ENCODE peak calls at places on chromosomes 4 and X, in eight cellular contexts. S is activated T-helper 1 cell treated with anti-CD3 and anti-CD28 coated beads, Interleukin-12 subunit alpha, Interleukin-12 subunit beta, Interleukin-2, Interleukin-4 antibody, amounts not matched to agents 30 ng/mL and 10 ng/mL and 1 ng/mL, durations not matched to agents 14 hours and 24 hours and 36 hours; W is stromal cell of bone marrow; R is NCI-H2171 treated with DMSO at 0.1 percent for 48 hours; L is ovary; P is kidney tubule cell; T is activated T-cell treated with anti-CD3 and anti-CD28 coated beads, Interleukin-2, amount 50 U/mL, for 72 hours; I is GM04504. F is an unnamed sample.

GRCh38 chrX:71636438-71637252 is 18.3 kb upstream of the CXCR3 start:
- DNase-seq in S (no peak), W (no peak), R (peak), L (no peak), P (no peak), T (no peak), I (no peak), F (peak)

GRCh38 chrX:113982766-113983165 is 601.1 kb upstream of the HTR2C start:
- DNase-seq in S (no peak), W (no peak), R (no peak), L (no peak), P (no peak), T (no peak), I (no peak), F (no peak)

GRCh38 chr4:26509681-26510333 is 19.5 kb upstream of the CCKAR start:
- DNase-seq in S (no peak), W (no peak), R (no peak), L (no peak), P (no peak), T (no peak), I (no peak), F (peak)

GRCh38 chrX:131305926-131306325 is 16.8 kb upstream of the IGSF1 start:
- DNase-seq in S (no peak), W (no peak), R (no peak), L (no peak), P (peak), T (no peak), I (no peak), F (no peak)

GRCh38 chr4:67151376-67152343 is 393.6 kb downstream of the CENPC start:
- DNase-seq in S (no peak), W (no peak), R (no peak), L (no peak), P (no peak), T (no peak), I (no peak), F (no peak)

GRCh38 chr4:24519649-24520048 is 64.7 kb downstream of the DHX15 start:
- DNase-seq in S (no peak), W (no peak), R (no peak), L (no peak), P (peak), T (no peak), I (no peak), F (no peak)

GRCh38 chrX:56797966-56798711 is 69.1 kb downstream of the NBDY start:
- DNase-seq in S (no peak), W (no peak), R (no peak), L (no peak), P (no peak), T (no peak), I (no peak), F (no peak)

GRCh38 chrX:120556251-120556650 is 4.5 kb downstream of the CUL4B start:
- DNase-seq in S (no peak), W (no peak), R (no peak), L (no peak), P (no peak), T (no peak), I (no peak), F (no peak)

GRCh38 chr4:47675810-47676209 is 162.1 kb downstream of the CORIN start:
- DNase-seq in S (no peak), W (no peak), R (no peak), L (no peak), P (no peak), T (no peak), I (no peak), F (no peak)

GRCh38 chrX:22246620-22247019 is 26.1 kb upstream of the CBLL2 start:
- DNase-seq in S (no peak), W (no peak), R (no peak), L (no peak), P (peak), T (no peak), I (no peak), F (no peak)

GRCh38 chrX:50704987-50705386 is 109.0 kb downstream of the SHROOM4 start:
- DNase-seq in S (no peak), W (peak), R (no peak), L (no peak), P (peak), T (no peak), I (no peak), F (no peak)

GRCh38 chr4:28229092-28229491 is 1368.5 kb downstream of the STIM2 start:
- DNase-seq in S (no peak), W (peak), R (no peak), L (no peak), P (no peak), T (no peak), I (peak), F (no peak)

GRCh38 chr4:159506801-159507517 is 404.1 kb downstream of the RAPGEF2 start:
- DNase-seq in S (no peak), W (no peak), R (no peak), L (no peak), P (no peak), T (no peak), I (no peak), F (no peak)

GRCh38 chr4:23373269-23373668 is 516.6 kb downstream of the PPARGC1A start:
- DNase-seq in S (no peak), W (no peak), R (no peak), L (no peak), P (peak), T (peak), I (no peak), F (peak)

GRCh38 chrX:145923376-145923775 is 105.7 kb downstream of the SLITRK2 start:
- DNase-seq in S (no peak), W (no peak), R (no peak), L (no peak), P (no peak), T (no peak), I (no peak), F (peak)

GRCh38 chr4:40722576-40723161 is 27.1 kb upstream of the NSUN7 start:
- DNase-seq in S (peak), W (no peak), R (no peak), L (no peak), P (peak), T (peak), I (no peak), F (peak)

GRCh38 chrX:102746134-102746584 is 25.6 kb downstream of the GPRASP3 start:
- DNase-seq in S (no peak), W (peak), R (no peak), L (peak), P (peak), T (peak), I (no peak), F (no peak)

F was measured in DMS53.